ENCODE peak calls at places on chromosomes 1 and 21, in six cellular contexts. One of them, this sample, is unnamed.

GRCh38 chr21:15850645-15851044 is 120.9 kb downstream of the USP25 start:
- DNase-seq in mucosa of gallbladder: no peak
- DNase-seq in ovary: no peak
- DNase-seq in T-helper 9 cell: no peak
- DNase-seq in NCI-H1092: no peak
- DNase-seq in AG04449: no peak
- DNase-seq in this sample: no peak

GRCh38 chr1:159171254-159171687 is at the start of gene CADM3:
- DNase-seq in mucosa of gallbladder: no peak
- DNase-seq in ovary: no peak
- DNase-seq in T-helper 9 cell: no peak
- DNase-seq in NCI-H1092: peak; percentile 59
- DNase-seq in AG04449: no peak
- DNase-seq in this sample: peak; percentile 49

GRCh38 chr1:64811131-64811530 is 66.3 kb downstream of the RAVER2 start:
- DNase-seq in mucosa of gallbladder: no peak
- DNase-seq in ovary: no peak
- DNase-seq in T-helper 9 cell: no peak
- DNase-seq in NCI-H1092: no peak
- DNase-seq in AG04449: no peak
- DNase-seq in this sample: no peak

GRCh38 chr1:8746554-8746953 is 70.9 kb downstream of the RERE start:
- DNase-seq in mucosa of gallbladder: no peak
- DNase-seq in ovary: no peak
- DNase-seq in T-helper 9 cell: no peak
- DNase-seq in NCI-H1092: no peak
- DNase-seq in AG04449: no peak
- DNase-seq in this sample: no peak

GRCh38 chr1:26391450-26391849 is 18.9 kb upstream of the ZNF683 start:
- DNase-seq in mucosa of gallbladder: no peak
- DNase-seq in ovary: no peak
- DNase-seq in T-helper 9 cell: peak; percentile 21
- DNase-seq in NCI-H1092: peak; percentile 5
- DNase-seq in AG04449: no peak
- DNase-seq in this sample: peak; percentile 14

GRCh38 chr1:21749109-21749508 is 33.8 kb downstream of the USP48 start:
- DNase-seq in mucosa of gallbladder: no peak
- DNase-seq in ovary: no peak
- DNase-seq in T-helper 9 cell: no peak
- DNase-seq in NCI-H1092: no peak
- DNase-seq in AG04449: no peak
- DNase-seq in this sample: no peak

GRCh38 chr1:151167116-151167515 is 1.2 kb downstream of the SCNM1 start:
- DNase-seq in mucosa of gallbladder: no peak
- DNase-seq in ovary: no peak
- DNase-seq in T-helper 9 cell: no peak
- DNase-seq in NCI-H1092: no peak
- DNase-seq in AG04449: no peak
- DNase-seq in this sample: no peak

GRCh38 chr1:223340637-223341036 is 23.3 kb downstream of the SUSD4 start:
- DNase-seq in mucosa of gallbladder: no peak
- DNase-seq in ovary: no peak
- DNase-seq in T-helper 9 cell: no peak
- DNase-seq in NCI-H1092: no peak
- DNase-seq in AG04449: no peak
- DNase-seq in this sample: no peak

GRCh38 chr1:41963636-41964035 is 44.9 kb upstream of the HIVEP3 start:
- DNase-seq in mucosa of gallbladder: no peak
- DNase-seq in ovary: no peak
- DNase-seq in T-helper 9 cell: no peak
- DNase-seq in NCI-H1092: no peak
- DNase-seq in AG04449: no peak
- DNase-seq in this sample: no peak

GRCh38 chr1:162500805-162501204 is 3.2 kb downstream of the UHMK1 start:
- DNase-seq in mucosa of gallbladder: no peak
- DNase-seq in ovary: no peak
- DNase-seq in T-helper 9 cell: no peak
- DNase-seq in NCI-H1092: no peak
- DNase-seq in AG04449: no peak
- DNase-seq in this sample: no peak

GRCh38 chr1:234214129-234214910 is 158.9 kb upstream of the COA6 start:
- DNase-seq in mucosa of gallbladder: no peak
- DNase-seq in ovary: no peak
- DNase-seq in T-helper 9 cell: no peak
- DNase-seq in NCI-H1092: peak; percentile 16
- DNase-seq in AG04449: no peak
- DNase-seq in this sample: peak; percentile 64

GRCh38 chr1:30657131-30658013 is 66.0 kb downstream of the MATN1 start:
- DNase-seq in mucosa of gallbladder: peak; percentile 83
- DNase-seq in ovary: no peak
- DNase-seq in T-helper 9 cell: no peak
- DNase-seq in NCI-H1092: no peak
- DNase-seq in AG04449: no peak
- DNase-seq in this sample: no peak

GRCh38 chr1:107622540-107622939 is 342.4 kb downstream of the VAV3 start:
- DNase-seq in mucosa of gallbladder: no peak
- DNase-seq in ovary: no peak
- DNase-seq in T-helper 9 cell: no peak
- DNase-seq in NCI-H1092: no peak
- DNase-seq in AG04449: no peak
- DNase-seq in this sample: no peak

GRCh38 chr1:66533804-66534745 is at the start of gene SGIP1:
- DNase-seq in mucosa of gallbladder: peak; percentile 56
- DNase-seq in ovary: peak; percentile 21
- DNase-seq in T-helper 9 cell: no peak
- DNase-seq in NCI-H1092: peak; percentile 60
- DNase-seq in AG04449: peak; percentile 38
- DNase-seq in this sample: peak; percentile 85

GRCh38 chr1:213389061-213389581 is 338.1 kb downstream of the RPS6KC1 start:
- DNase-seq in mucosa of gallbladder: no peak
- DNase-seq in ovary: no peak
- DNase-seq in T-helper 9 cell: no peak
- DNase-seq in NCI-H1092: no peak
- DNase-seq in AG04449: no peak
- DNase-seq in this sample: peak; percentile 42

GRCh38 chr1:1894354-1895049 is 3.6 kb upstream of the GNB1 start:
- DNase-seq in mucosa of gallbladder: no peak
- DNase-seq in ovary: peak; percentile 44
- DNase-seq in T-helper 9 cell: no peak
- DNase-seq in NCI-H1092: no peak
- DNase-seq in AG04449: no peak
- DNase-seq in this sample: no peak

GRCh38 chr1:219959540-219960208 is 31.3 kb upstream of the SLC30A10 start:
- DNase-seq in mucosa of gallbladder: no peak
- DNase-seq in ovary: no peak
- DNase-seq in T-helper 9 cell: no peak
- DNase-seq in NCI-H1092: no peak
- DNase-seq in AG04449: no peak
- DNase-seq in this sample: no peak

GRCh38 chr1:215156232-215156631 is 73.7 kb downstream of the KCNK2 start:
- DNase-seq in mucosa of gallbladder: no peak
- DNase-seq in ovary: no peak
- DNase-seq in T-helper 9 cell: no peak
- DNase-seq in NCI-H1092: no peak
- DNase-seq in AG04449: no peak
- DNase-seq in this sample: no peak

GRCh38 chr1:231091853-231092301 is 51.8 kb upstream of the FAM89A start:
- DNase-seq in mucosa of gallbladder: no peak
- DNase-seq in ovary: no peak
- DNase-seq in T-helper 9 cell: peak; percentile 34
- DNase-seq in NCI-H1092: no peak
- DNase-seq in AG04449: no peak
- DNase-seq in this sample: no peak

This sample was measured in putamen.